ENCODE peak calls at places on chromosome 15, in seven cellular contexts. J is HCT116, P is heart left ventricle, I is choroid plexus epithelial cell, K is hepatocyte, B is AG04450, U is fibroblast of villous mesenchyme. W is an unnamed sample.

GRCh38 chr15:55789066-55789660 is 46.2 kb upstream of the PRTG start:
- DNase-seq in J (peak), P (peak), I (no peak), K (no peak), B (no peak), U (no peak), W (no peak)

GRCh38 chr15:35311607-35312006 is 226.5 kb upstream of the NANOGP8 start:
- DNase-seq in J (no peak), P (no peak), I (no peak), K (no peak), B (no peak), U (no peak), W (peak)

GRCh38 chr15:91311986-91312385 is 211.9 kb downstream of the SV2B start:
- DNase-seq in J (no peak), P (no peak), I (no peak), K (no peak), B (no peak), U (no peak), W (no peak)

GRCh38 chr15:29672923-29673809 is 149.1 kb downstream of the TJP1 start:
- DNase-seq in J (no peak), P (no peak), I (no peak), K (no peak), B (no peak), U (peak), W (peak)

GRCh38 chr15:92817339-92817886 is 82.7 kb upstream of the CHD2 start:
- DNase-seq in J (no peak), P (no peak), I (no peak), K (no peak), B (no peak), U (no peak), W (no peak)

GRCh38 chr15:27095809-27096580 is 125.0 kb downstream of the GABRG3 start:
- DNase-seq in J (no peak), P (no peak), I (no peak), K (peak), B (no peak), U (no peak), W (no peak)

GRCh38 chr15:55434989-55435825 is 26.9 kb downstream of the PIERCE2 start:
- DNase-seq in J (peak), P (no peak), I (peak), K (peak), B (peak), U (peak), W (peak)

GRCh38 chr15:78396976-78397375 is 41.0 kb upstream of the IREB2 start:
- DNase-seq in J (no peak), P (peak), I (peak), K (peak), B (no peak), U (peak), W (peak)

GRCh38 chr15:47405768-47406167 is 311.5 kb upstream of the SEMA6D start:
- DNase-seq in J (no peak), P (no peak), I (no peak), K (no peak), B (no peak), U (no peak), W (no peak)

GRCh38 chr15:40238927-40239591 is at the start of gene PAK6:
- DNase-seq in J (peak), P (no peak), I (peak), K (peak), B (no peak), U (peak), W (peak)

GRCh38 chr15:53625260-53625659 is 134.2 kb downstream of the WDR72 start:
- DNase-seq in J (no peak), P (no peak), I (no peak), K (no peak), B (no peak), U (no peak), W (no peak)

GRCh38 chr15:42911058-42911592 is 9.5 kb downstream of the TTBK2 start:
- DNase-seq in J (no peak), P (no peak), I (peak), K (no peak), B (no peak), U (peak), W (peak)

GRCh38 chr15:80182611-80183210 is 29.9 kb downstream of the FAH start:
- DNase-seq in J (no peak), P (no peak), I (peak), K (no peak), B (peak), U (peak), W (peak)

GRCh38 chr15:31080618-31081017 is 20.9 kb downstream of the TRPM1 start:
- DNase-seq in J (peak), P (peak), I (peak), K (peak), B (no peak), U (peak), W (peak)

GRCh38 chr15:98896802-98897732 is 110.5 kb downstream of the PGPEP1L start:
- DNase-seq in J (peak), P (no peak), I (peak), K (peak), B (peak), U (peak), W (peak)

GRCh38 chr15:61253186-61253585 is 24.1 kb upstream of the RORA start:
- DNase-seq in J (no peak), P (no peak), I (no peak), K (no peak), B (no peak), U (no peak), W (no peak)

GRCh38 chr15:29749365-29750086 is 72.7 kb downstream of the TJP1 start:
- DNase-seq in J (no peak), P (no peak), I (peak), K (no peak), B (no peak), U (no peak), W (no peak)

GRCh38 chr15:34436956-34437442 is 609 bp downstream of the GOLGA8A start:
- DNase-seq in J (no peak), P (peak), I (peak), K (peak), B (no peak), U (peak), W (peak)

GRCh38 chr15:41972341-41973237 is at the start of gene EHD4:
- DNase-seq in J (peak), P (peak), I (peak), K (peak), B (peak), U (peak), W (peak)

GRCh38 chr15:66387176-66388056 is 704 bp downstream of the MAP2K1 start:
- DNase-seq in J (no peak), P (peak), I (peak), K (peak), B (no peak), U (peak), W (peak)
- TF ChIP-seq CTCF in J (peak), P (peak), I (peak), K (peak), B (peak), U (peak), W (peak)

DNA sequence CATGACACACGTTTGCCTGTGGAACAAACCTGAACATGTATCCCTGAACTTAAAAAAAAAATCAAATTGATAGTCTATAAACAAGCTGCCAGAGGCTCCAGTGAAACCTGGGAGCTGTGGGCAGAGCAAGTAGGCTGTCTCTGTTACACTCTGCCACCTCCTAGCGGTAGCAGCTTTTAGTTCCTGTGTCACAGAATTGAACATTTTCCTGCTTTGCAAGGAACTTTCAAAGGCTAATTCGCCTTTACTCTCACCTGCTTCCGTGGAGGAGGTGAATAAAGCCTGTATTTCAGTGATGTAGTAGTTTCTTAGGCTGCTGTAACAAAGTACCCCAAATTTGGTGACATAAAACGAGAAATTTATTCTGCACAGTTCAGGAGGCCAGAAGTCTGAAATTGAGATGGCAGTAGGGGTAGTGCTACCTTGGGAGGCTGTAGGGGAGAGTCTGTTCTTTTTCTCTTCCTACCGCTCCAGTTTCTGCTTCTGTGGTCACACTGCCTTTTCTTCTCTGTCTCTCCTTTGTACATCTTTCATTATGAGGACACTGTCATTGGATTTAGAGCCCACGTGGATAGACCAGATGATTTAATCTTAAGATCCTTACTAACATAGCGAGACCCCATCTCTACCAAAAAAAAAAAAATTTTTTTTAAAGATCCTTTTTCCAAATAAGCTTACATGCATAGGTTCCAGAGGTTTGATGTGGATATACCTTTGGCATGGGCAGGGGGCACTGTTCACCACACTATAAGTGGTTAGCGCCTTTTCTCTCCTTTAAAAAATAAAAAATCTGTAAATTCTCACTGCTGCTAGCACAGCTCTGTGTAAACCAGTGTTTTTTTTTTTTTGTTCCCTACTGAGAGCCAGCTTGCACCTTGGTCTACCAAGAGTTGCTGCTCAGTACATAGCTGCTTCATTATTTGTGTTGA is 25.3 kb downstream of the FBXO22 start:
- DNase-seq in J (peak), P (no peak), I (peak), K (peak), B (no peak), U (peak), W (peak)
- H3K4me3 ChIP-seq in J (no peak), P (no peak), I (no peak), K (no peak), B (no peak), U (no peak), W (no peak)

GRCh38 chr15:68311859-68312557 is 34.5 kb downstream of the FEM1B start:
- DNase-seq in J (no peak), P (no peak), I (peak), K (no peak), B (no peak), U (no peak), W (no peak)
- TF ChIP-seq CTCF in J (no peak), P (no peak), I (no peak), K (no peak), B (no peak), U (no peak), W (no peak)

GRCh38 chr15:63522143-63522531 is 17.7 kb downstream of the USP3 start:
- DNase-seq in J (no peak), P (no peak), I (no peak), K (no peak), B (no peak), U (no peak), W (peak)

GRCh38 chr15:63523306-63523990 is 19.1 kb downstream of the USP3 start:
- DNase-seq in J (no peak), P (no peak), I (peak), K (no peak), B (no peak), U (no peak), W (peak)

GRCh38 chr15:63528138-63528659 is 23.8 kb downstream of the USP3 start:
- DNase-seq in J (no peak), P (no peak), I (no peak), K (no peak), B (no peak), U (peak), W (no peak)

GRCh38 chr15:63521405-63522142 is 17.2 kb downstream of the USP3 start:
- DNase-seq in J (no peak), P (no peak), I (peak), K (no peak), B (no peak), U (no peak), W (peak)

GRCh38 chr15:63524316-63525015 is 20.1 kb downstream of the USP3 start:
- DNase-seq in J (no peak), P (no peak), I (no peak), K (no peak), B (no peak), U (no peak), W (no peak)
- H3K4me3 ChIP-seq in J (no peak), P (no peak), I (no peak), K (no peak), B (no peak), U (no peak), W (no peak)

GRCh38 chr15:38257676-38258075 is 5.0 kb downstream of the SPRED1 start:
- DNase-seq in J (no peak), P (no peak), I (no peak), K (no peak), B (no peak), U (no peak), W (no peak)

GRCh38 chr15:38259134-38259533 is 6.5 kb downstream of the SPRED1 start:
- DNase-seq in J (no peak), P (no peak), I (no peak), K (no peak), B (no peak), U (no peak), W (no peak)

GRCh38 chr15:38263996-38264395 is 11.4 kb downstream of the SPRED1 start:
- DNase-seq in J (no peak), P (no peak), I (peak), K (no peak), B (peak), U (peak), W (no peak)

GRCh38 chr15:38255690-38256089 is 3.1 kb downstream of the SPRED1 start:
- DNase-seq in J (no peak), P (no peak), I (no peak), K (no peak), B (no peak), U (no peak), W (no peak)

GRCh38 chr15:38260077-38260476 is 7.4 kb downstream of the SPRED1 start:
- DNase-seq in J (no peak), P (no peak), I (peak), K (no peak), B (no peak), U (no peak), W (peak)
- TF ChIP-seq CTCF in J (no peak), P (no peak), I (peak), K (no peak), B (peak), U (no peak), W (peak)

GRCh38 chr15:70090436-70091291 is 7.1 kb downstream of the TLE3 start:
- DNase-seq in J (no peak), P (no peak), I (no peak), K (peak), B (no peak), U (no peak), W (no peak)

GRCh38 chr15:70088427-70088826 is 9.3 kb downstream of the TLE3 start:
- DNase-seq in J (no peak), P (no peak), I (no peak), K (no peak), B (no peak), U (no peak), W (no peak)

GRCh38 chr15:70087708-70088352 is 9.9 kb downstream of the TLE3 start:
- DNase-seq in J (no peak), P (no peak), I (no peak), K (no peak), B (no peak), U (no peak), W (no peak)

GRCh38 chr15:70089692-70089971 is 8.1 kb downstream of the TLE3 start:
- DNase-seq in J (no peak), P (no peak), I (no peak), K (peak), B (no peak), U (no peak), W (no peak)

DNA sequence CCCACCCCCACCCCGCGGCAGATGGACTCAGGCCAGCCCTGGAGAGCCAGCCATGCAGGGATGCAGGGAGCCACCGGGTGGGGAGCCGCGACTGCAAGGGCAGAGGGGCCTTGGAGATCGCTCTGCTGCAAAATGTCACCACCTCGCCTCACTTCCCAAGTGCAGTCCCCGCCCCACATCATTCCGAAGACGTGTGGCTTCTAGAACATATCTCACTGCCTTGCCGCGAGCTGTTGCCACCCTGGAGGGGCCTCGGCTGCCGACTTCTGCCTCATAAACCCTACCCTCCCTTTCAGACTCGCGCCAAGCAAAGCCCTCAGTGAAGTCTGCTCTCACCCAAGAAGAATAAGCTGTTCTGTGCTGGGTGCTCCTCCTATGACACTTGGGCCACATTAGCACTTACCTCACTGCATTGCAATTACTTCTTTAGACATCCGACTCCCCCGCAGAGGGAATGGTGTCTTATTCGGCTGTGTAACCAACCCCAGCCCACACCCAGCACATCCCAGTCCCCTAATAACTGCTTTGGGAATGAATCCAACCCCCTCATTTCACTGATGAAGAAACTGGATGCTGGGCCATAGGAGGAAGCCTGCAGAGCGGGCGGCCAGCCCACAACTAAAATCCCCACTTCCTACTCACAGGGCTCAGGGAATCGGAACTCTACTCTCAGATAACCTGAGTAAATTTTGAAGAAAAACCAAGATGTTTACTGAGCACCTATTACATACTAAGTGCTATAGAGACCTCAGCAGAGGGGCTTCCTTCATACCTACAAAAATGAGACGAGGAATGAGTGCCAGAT is 8.6 kb downstream of the TLE3 start:
- DNase-seq in J (no peak), P (peak), I (peak), K (peak), B (no peak), U (peak), W (peak)
- H3K4me3 ChIP-seq in J (no peak), P (peak), I (peak), K (no peak), B (no peak), U (peak), W (no peak)

GRCh38 chr15:84598250-84598649 is 2.6 kb upstream of the ZSCAN2 start:
- DNase-seq in J (no peak), P (no peak), I (peak), K (no peak), B (no peak), U (no peak), W (no peak)
- TF ChIP-seq CTCF in J (no peak), P (no peak), I (no peak), K (no peak), B (no peak), U (no peak), W (no peak)